ENCODE peak calls at places on chromosome X, in seven cellular contexts. I, R, N, A, M, B and P are unnamed samples.
A peak's percentile ranks its signal among the peaks of the same experiment; 100 is the strongest.

GRCh38 chrX:47112316-47112954 is 32.1 kb downstream of the NDUFB11 start:
- DNase-seq in I (no peak), R (no peak), N (no peak), A (peak; percentile 12), M (no peak), B (no peak), P (no peak)

GRCh38 chrX:139881130-139881529 is 51.7 kb downstream of the ATP11C start:
- DNase-seq in I (no peak), R (no peak), N (no peak), A (peak; percentile 70), M (no peak), B (no peak), P (peak; percentile 86)

GRCh38 chrX:16797358-16797757 is 11.1 kb downstream of the TXLNG start:
- DNase-seq in I (no peak), R (no peak), N (no peak), A (peak; percentile 6), M (no peak), B (no peak), P (no peak)

GRCh38 chrX:20197641-20198210 is 56.1 kb upstream of the EIF1AX start:
- DNase-seq in I (no peak), R (no peak), N (no peak), A (peak; percentile 41), M (no peak), B (no peak), P (peak; percentile 13)

GRCh38 chrX:68403522-68403921 is 29.8 kb downstream of the OPHN1 start:
- DNase-seq in I (no peak), R (no peak), N (no peak), A (no peak), M (no peak), B (no peak), P (no peak)

GRCh38 chrX:15382809-15383208 is 1.4 kb downstream of the VEGFD start:
- DNase-seq in I (no peak), R (no peak), N (no peak), A (no peak), M (no peak), B (no peak), P (no peak)

GRCh38 chrX:270848-271367 is 10.3 kb upstream of the PLCXD1 start:
- DNase-seq in I (no peak), R (no peak), N (no peak), A (no peak), M (no peak), B (no peak), P (no peak)

GRCh38 chrX:18994713-18995112 is 10.8 kb upstream of the PHKA2 start:
- DNase-seq in I (no peak), R (no peak), N (no peak), A (peak; percentile 83), M (no peak), B (no peak), P (peak; percentile 79)

GRCh38 chrX:150688911-150689451 is 4.2 kb upstream of the MTMR1 start:
- DNase-seq in I (no peak), R (peak; percentile 50), N (peak; percentile 80), A (peak; percentile 96), M (no peak), B (no peak), P (peak; percentile 89)

GRCh38 chrX:13164611-13165010 is 120.2 kb upstream of the FAM9C start:
- DNase-seq in I (no peak), R (no peak), N (no peak), A (no peak), M (no peak), B (no peak), P (peak; percentile 23)

GRCh38 chrX:38880460-38880859 is 79.2 kb downstream of the MID1IP1 start:
- DNase-seq in I (no peak), R (no peak), N (no peak), A (peak; percentile 5), M (no peak), B (no peak), P (peak; percentile 14)

GRCh38 chrX:102651968-102652744 is 873 bp downstream of the GPRASP1 start:
- DNase-seq in I (no peak), R (no peak), N (no peak), A (peak; percentile 49), M (peak; percentile 9), B (no peak), P (peak; percentile 50)

GRCh38 chrX:107646736-107647135 is 18.4 kb downstream of the PRPS1 start:
- DNase-seq in I (no peak), R (no peak), N (no peak), A (no peak), M (no peak), B (no peak), P (no peak)

GRCh38 chrX:1207496-1208025 is 4.9 kb downstream of the CRLF2 start:
- DNase-seq in I (no peak), R (no peak), N (no peak), A (no peak), M (no peak), B (no peak), P (no peak)

GRCh38 chrX:1102786-1103185 is 109.7 kb downstream of the CRLF2 start:
- DNase-seq in I (no peak), R (no peak), N (no peak), A (no peak), M (no peak), B (no peak), P (no peak)

GRCh38 chrX:17521871-17522693 is 147.1 kb downstream of the NHS start:
- DNase-seq in I (no peak), R (no peak), N (peak; percentile 52), A (peak; percentile 19), M (no peak), B (no peak), P (no peak)

GRCh38 chrX:38055170-38055847 is 49.0 kb downstream of the SYTL5 start:
- DNase-seq in I (no peak), R (no peak), N (no peak), A (peak; percentile 58), M (no peak), B (no peak), P (peak; percentile 52)

GRCh38 chrX:115650916-115651315 is 89.9 kb downstream of the PLS3 start:
- DNase-seq in I (no peak), R (peak; percentile 6), N (peak; percentile 39), A (peak; percentile 41), M (no peak), B (no peak), P (peak; percentile 26)

GRCh38 chrX:39859991-39860861 is 237.5 kb downstream of the BCOR start:
- DNase-seq in I (peak; percentile 58), R (peak; percentile 79), N (no peak), A (peak; percentile 78), M (peak; percentile 51), B (peak; percentile 37), P (peak; percentile 67)

GRCh38 chrX:50838820-50839600 is 25.0 kb upstream of the SHROOM4 start:
- DNase-seq in I (no peak), R (no peak), N (peak; percentile 29), A (peak; percentile 46), M (no peak), B (no peak), P (peak; percentile 6)

GRCh38 chrX:39211501-39211900 is 410.2 kb downstream of the MID1IP1 start:
- DNase-seq in I (no peak), R (no peak), N (no peak), A (no peak), M (no peak), B (no peak), P (no peak)

GRCh38 chrX:18864390-18864920 is 119.5 kb downstream of the PHKA2 start:
- DNase-seq in I (no peak), R (no peak), N (no peak), A (no peak), M (no peak), B (no peak), P (no peak)

GRCh38 chrX:153968255-153968654 is 3.4 kb downstream of the HCFC1 start:
- DNase-seq in I (no peak), R (no peak), N (no peak), A (no peak), M (no peak), B (no peak), P (no peak)

GRCh38 chrX:101482296-101482695 is 3.0 kb upstream of the ARMCX4 start:
- DNase-seq in I (no peak), R (no peak), N (no peak), A (peak; percentile 86), M (no peak), B (no peak), P (peak; percentile 90)

GRCh38 chrX:78329486-78329885 is 2.1 kb upstream of the CYSLTR1 start:
- DNase-seq in I (no peak), R (no peak), N (no peak), A (no peak), M (no peak), B (no peak), P (no peak)

GRCh38 chrX:148457279-148457678 is 43.1 kb upstream of the AFF2 start:
- DNase-seq in I (no peak), R (peak; percentile 7), N (no peak), A (no peak), M (no peak), B (no peak), P (no peak)

GRCh38 chrX:111114806-111115205 is 18.8 kb downstream of the PAK3 start:
- DNase-seq in I (no peak), R (no peak), N (no peak), A (no peak), M (no peak), B (no peak), P (no peak)

GRCh38 chrX:17788439-17788838 is 51.1 kb downstream of the SCML1 start:
- DNase-seq in I (no peak), R (peak; percentile 16), N (peak; percentile 28), A (peak; percentile 15), M (peak; percentile 7), B (no peak), P (peak; percentile 3)

GRCh38 chrX:10231461-10231860 is 74.7 kb downstream of the CLCN4 start:
- DNase-seq in I (no peak), R (no peak), N (no peak), A (no peak), M (no peak), B (no peak), P (no peak)

GRCh38 chrX:150219374-150220185 is 143.5 kb upstream of the MAMLD1 start:
- DNase-seq in I (no peak), R (no peak), N (no peak), A (no peak), M (no peak), B (no peak), P (peak; percentile 77)

GRCh38 chrX:108216405-108216804 is 124.8 kb downstream of the ATG4A start:
- DNase-seq in I (no peak), R (no peak), N (no peak), A (peak; percentile 32), M (no peak), B (no peak), P (peak; percentile 49)

GRCh38 chrX:120664081-120664480 is 34.2 kb upstream of the C1GALT1C1 start:
- DNase-seq in I (no peak), R (no peak), N (no peak), A (peak; percentile 33), M (no peak), B (no peak), P (peak; percentile 43)

GRCh38 chrX:47232803-47233332 is at the start of gene USP11:
- DNase-seq in I (peak; percentile 28), R (peak; percentile 84), N (no peak), A (no peak), M (no peak), B (no peak), P (peak; percentile 28)

GRCh38 chrX:24491741-24492140 is 26.7 kb downstream of the PDK3 start:
- DNase-seq in I (no peak), R (no peak), N (no peak), A (no peak), M (no peak), B (no peak), P (no peak)

GRCh38 chrX:48989483-48989882 is 12.6 kb downstream of the GRIPAP1 start:
- DNase-seq in I (no peak), R (no peak), N (no peak), A (no peak), M (no peak), B (no peak), P (no peak)

GRCh38 chrX:108541286-108541685 is 101.6 kb downstream of the COL4A5 start:
- DNase-seq in I (no peak), R (no peak), N (no peak), A (no peak), M (no peak), B (no peak), P (no peak)

GRCh38 chrX:35291013-35291412 is 348.4 kb downstream of the FAM47B start:
- DNase-seq in I (no peak), R (no peak), N (no peak), A (no peak), M (no peak), B (no peak), P (no peak)

GRCh38 chrX:131901581-131901980 is 121.5 kb upstream of the STK26 start:
- DNase-seq in I (no peak), R (no peak), N (no peak), A (no peak), M (no peak), B (no peak), P (no peak)